ENCODE peak calls at places on chromosomes 3 and 15, in five cellular contexts. C is WTC11, Z is GM12878, D is A549, O is K562. Y is an unnamed sample.

GRCh38 chr15:101504373-101504772 is 14.9 kb upstream of the PCSK6 start:
- DNase-seq in C (no peak), D (no peak), Z (no peak), O (no peak), Y (no peak)

GRCh38 chr3:178271740-178272387 is 264.4 kb upstream of the KCNMB2 start:
- DNase-seq in O (no peak), Z (no peak), C (no peak), D (no peak), Y (no peak)

GRCh38 chr15:43104426-43104825 is 1.4 kb downstream of the UBR1 start:
- DNase-seq in C (no peak), Z (no peak), D (no peak), O (peak), Y (peak)

GRCh38 chr15:101178414-101178813 is 73.4 kb downstream of the CHSY1 start:
- DNase-seq in C (no peak), D (no peak), Z (no peak), O (no peak), Y (no peak)

GRCh38 chr3:56878046-56878445 is 76.3 kb upstream of the ARHGEF3 start:
- DNase-seq in D (no peak), O (no peak), C (no peak), Z (no peak), Y (no peak)

GRCh38 chr15:83692820-83693581 is 39.1 kb downstream of the ADAMTSL3 start:
- DNase-seq in O (no peak), C (no peak), D (no peak), Z (no peak), Y (no peak)

GRCh38 chr3:43707998-43708397 is 17.3 kb downstream of the ABHD5 start:
- DNase-seq in D (peak), O (no peak), C (no peak), Z (no peak), Y (peak)

GRCh38 chr3:148211725-148212124 is 486.0 kb upstream of the AGTR1 start:
- DNase-seq in Z (no peak), C (no peak), O (no peak), D (no peak), Y (peak)

GRCh38 chr3:35944915-35945710 is 305.8 kb downstream of the ARPP21 start:
- DNase-seq in O (no peak), C (no peak), D (no peak), Z (no peak), Y (no peak)

GRCh38 chr15:91855684-91856553 is 2.4 kb downstream of the SLCO3A1 start:
- DNase-seq in D (peak), O (no peak), C (peak), Z (peak), Y (peak)

GRCh38 chr3:133872161-133872560 is 23.5 kb downstream of the RAB6B start:
- DNase-seq in Z (no peak), C (no peak), O (no peak), D (no peak), Y (no peak)

GRCh38 chr3:89617706-89618105 is 510.3 kb downstream of the EPHA3 start:
- DNase-seq in O (no peak), Z (no peak), C (no peak), D (no peak), Y (no peak)

GRCh38 chr3:188915137-188915536 is 256.6 kb upstream of the TPRG1 start:
- DNase-seq in C (no peak), Z (no peak), O (no peak), D (no peak), Y (no peak)

GRCh38 chr15:100525894-100526512 is 2.7 kb downstream of the CERS3 start:
- DNase-seq in C (no peak), Z (no peak), O (no peak), D (no peak), Y (no peak)

GRCh38 chr3:56633602-56634371 is 49.3 kb downstream of the TASOR start:
- DNase-seq in Z (no peak), O (no peak), C (no peak), D (no peak), Y (no peak)

GRCh38 chr3:149879872-149880271 is 66.9 kb downstream of the RNF13 start:
- DNase-seq in C (peak), O (peak), Z (no peak), D (peak), Y (peak)

GRCh38 chr15:96316953-96317629 is 13.4 kb upstream of the NR2F2 start:
- DNase-seq in Z (no peak), C (no peak), O (peak), D (no peak), Y (no peak)

GRCh38 chr3:119601154-119601553 is 3.5 kb downstream of the PLA1A start:
- DNase-seq in Z (no peak), O (no peak), D (no peak), C (no peak), Y (no peak)

GRCh38 chr3:377158-377561 is 180.6 kb downstream of the CHL1 start:
- DNase-seq in C (no peak), D (peak), O (no peak), Z (no peak), Y (peak)

GRCh38 chr3:22960326-22960984 is 242.7 kb upstream of the UBE2E2 start:
- DNase-seq in Z (no peak), C (peak), D (peak), O (no peak), Y (peak)

GRCh38 chr3:106305882-106306445 is 437.2 kb upstream of the CBLB start:
- DNase-seq in C (no peak), Z (no peak), O (no peak), D (no peak), Y (no peak)
- TF ChIP-seq ESRRA in C (no peak), Z (no peak), O (no peak), D (no peak), Y (no peak)

DNA sequence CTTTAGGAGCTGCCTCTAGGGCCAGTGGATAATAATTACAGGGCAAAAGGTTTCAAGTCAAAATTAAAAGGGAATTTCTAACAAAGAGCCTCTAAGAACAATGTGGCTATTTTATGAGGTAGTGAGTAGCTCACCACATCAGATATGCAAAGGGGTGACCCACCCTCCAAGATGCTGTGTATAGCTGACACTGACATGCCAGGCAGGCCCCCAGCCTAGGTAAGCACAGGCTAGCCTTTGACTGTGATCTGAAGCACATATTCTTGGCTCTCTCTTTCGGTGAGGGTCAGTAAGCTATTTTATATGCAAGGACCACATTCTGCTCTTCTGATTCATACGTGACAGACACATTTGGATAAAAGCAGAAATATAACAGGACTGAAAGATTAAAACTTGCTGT is 2.8 kb upstream of the THSD4 start:
- DNase-seq in O (no peak), C (no peak), D (no peak), Z (no peak), Y (no peak)
- TF ChIP-seq ESRRA in O (no peak), C (no peak), D (no peak), Z (no peak), Y (no peak)

DNA sequence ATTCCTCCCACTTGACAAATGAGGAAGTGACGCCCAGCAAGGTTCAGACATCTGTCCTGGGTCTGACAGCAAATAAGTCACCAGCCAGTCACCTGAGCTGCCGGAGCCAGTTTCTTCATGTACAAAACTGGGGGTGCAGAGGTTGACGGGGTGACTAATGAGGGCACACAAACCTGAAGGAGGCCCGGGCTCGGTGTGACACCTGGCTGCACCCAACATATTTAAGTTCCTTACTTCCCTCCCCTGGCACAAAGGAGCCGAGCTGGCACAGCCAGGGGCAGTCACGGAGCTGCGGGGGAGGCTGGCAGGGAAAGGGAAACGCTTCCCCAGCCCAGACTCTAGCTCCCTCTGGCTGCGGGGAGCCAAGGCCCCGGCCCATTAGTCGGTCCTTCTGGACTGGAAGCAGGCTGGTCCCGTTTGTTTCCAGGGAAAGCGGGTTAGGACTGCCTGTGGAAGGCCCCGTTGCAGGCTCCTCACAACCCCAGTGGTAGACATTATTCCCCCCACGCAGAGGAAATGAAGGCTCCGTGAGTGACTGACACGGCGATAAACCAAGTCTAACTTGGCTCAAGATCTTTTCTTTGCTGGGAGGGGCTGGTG is 2.3 kb downstream of the FBXL22 start:
- DNase-seq in O (no peak), D (peak), C (peak), Z (no peak), Y (peak)
- TF ChIP-seq ESRRA in O (no peak), D (no peak), C (no peak), Z (no peak), Y (no peak)

DNA sequence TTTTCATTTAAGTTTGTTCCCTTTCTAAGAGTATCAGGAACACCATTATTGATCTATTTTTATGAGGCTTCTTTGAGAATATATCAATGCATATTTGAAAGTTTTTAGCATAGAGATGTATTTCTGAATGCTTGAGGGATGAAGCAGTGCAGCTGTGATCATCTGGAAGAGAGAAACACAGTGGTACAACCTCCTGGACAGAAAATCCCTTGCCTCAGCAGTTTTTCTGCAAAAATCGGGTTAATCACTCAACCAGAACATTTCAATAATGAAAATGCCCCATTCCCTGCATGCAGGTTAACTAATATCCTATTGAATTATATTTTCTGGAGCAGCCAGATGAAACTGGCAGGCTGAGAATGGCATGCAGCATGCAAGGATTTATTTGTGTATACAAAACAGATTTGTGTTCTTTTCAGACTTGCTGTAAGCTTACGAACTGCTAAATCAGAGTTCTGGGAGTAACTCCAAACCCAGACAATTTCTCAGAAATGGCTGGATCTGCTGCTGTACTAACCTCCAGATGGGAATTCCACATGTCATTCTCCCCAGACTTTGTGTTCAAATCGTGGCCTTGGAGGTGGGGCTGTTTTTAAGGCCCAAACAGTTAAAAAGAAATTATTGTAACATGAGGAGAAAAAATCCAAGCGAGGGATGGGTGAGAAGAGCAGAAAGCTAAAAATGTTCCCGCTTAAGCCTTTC is 39.1 kb downstream of the SLC9A9 start:
- DNase-seq in D (no peak), O (no peak), Z (no peak), C (no peak), Y (no peak)
- TF ChIP-seq ESRRA in D (no peak), O (no peak), Z (no peak), C (no peak), Y (no peak)

Y was measured in HepG2.